ENCODE peak calls at places on chromosomes 13 and 19, in four cellular contexts. One of them, this sample, is unnamed.

GRCh38 chr19:49347191-49347590 is 12.0 kb downstream of the CD37 start:
- DNase-seq in BJ: no peak
- DNase-seq in G401: no peak
- DNase-seq in thoracic aorta: no peak
- DNase-seq in this sample: no peak

GRCh38 chr19:46067691-46068090 is 26.9 kb upstream of the IGFL4 start:
- DNase-seq in thoracic aorta: no peak
- DNase-seq in G401: no peak
- DNase-seq in BJ: no peak
- DNase-seq in this sample: no peak

GRCh38 chr19:52692431-52693008 is 42.3 kb downstream of the ZNF611 start:
- DNase-seq in BJ: no peak
- DNase-seq in thoracic aorta: no peak
- DNase-seq in G401: no peak
- DNase-seq in this sample: no peak

GRCh38 chr19:55418185-55418584 is 10.6 kb upstream of the UBE2S start:
- DNase-seq in thoracic aorta: no peak
- DNase-seq in BJ: peak; percentile 37
- DNase-seq in G401: peak; percentile 70
- DNase-seq in this sample: peak; percentile 58

GRCh38 chr13:28657784-28658538 is 969 bp upstream of the POMP start:
- DNase-seq in BJ: no peak
- DNase-seq in thoracic aorta: no peak
- DNase-seq in G401: peak; percentile 21
- DNase-seq in this sample: no peak

GRCh38 chr13:98824376-98825160 is 72.1 kb upstream of the SLC15A1 start:
- DNase-seq in thoracic aorta: no peak
- DNase-seq in G401: no peak
- DNase-seq in BJ: no peak
- DNase-seq in this sample: no peak

GRCh38 chr13:40345654-40346372 is 320.6 kb downstream of the FOXO1 start:
- DNase-seq in BJ: no peak
- DNase-seq in G401: no peak
- DNase-seq in thoracic aorta: no peak
- DNase-seq in this sample: no peak

GRCh38 chr13:113539176-113539575 is 45.4 kb upstream of the TFDP1 start:
- DNase-seq in BJ: no peak
- DNase-seq in thoracic aorta: no peak
- DNase-seq in G401: no peak
- DNase-seq in this sample: no peak

GRCh38 chr13:35987572-35988513 is 143.3 kb downstream of the DCLK1 start:
- DNase-seq in G401: no peak
- DNase-seq in thoracic aorta: no peak
- DNase-seq in BJ: no peak
- DNase-seq in this sample: no peak

GRCh38 chr19:47095707-47096704 is 17.6 kb downstream of the ZC3H4 start:
- DNase-seq in thoracic aorta: no peak
- DNase-seq in G401: no peak
- DNase-seq in BJ: no peak
- DNase-seq in this sample: no peak